ENCODE peak calls at places on chromosomes 5 and 9, in seven cellular contexts. B is Peyer's patch, N is germinal center, K is fibroblast of the conjunctiva, P is fibroblast of pulmonary artery, W is H54, S is OCI-M1. I is an unnamed sample.

GRCh38 chr5:58842851-58843250 is 260.0 kb downstream of the RAB3C start:
- DNase-seq in B (no peak), N (no peak), K (no peak), P (peak), W (no peak), S (no peak), I (no peak)

GRCh38 chr9:114428466-114428865 is 40.7 kb upstream of the AKNA start:
- DNase-seq in B (peak), N (no peak), K (no peak), P (no peak), W (no peak), S (no peak), I (no peak)

GRCh38 chr5:156332245-156332644 is 5.3 kb downstream of the SGCD start:
- DNase-seq in B (no peak), N (no peak), K (no peak), P (no peak), W (no peak), S (no peak), I (no peak)

GRCh38 chr5:43389679-43390329 is 22.4 kb downstream of the CCL28 start:
- DNase-seq in B (no peak), N (peak), K (peak), P (peak), W (peak), S (peak), I (peak)

GRCh38 chr9:80605129-80605528 is 1033.4 kb downstream of the TLE4 start:
- DNase-seq in B (no peak), N (no peak), K (peak), P (peak), W (no peak), S (peak), I (peak)

GRCh38 chr9:82354260-82354659 is 365.7 kb downstream of the SPATA31D1 start:
- DNase-seq in B (no peak), N (no peak), K (no peak), P (peak), W (peak), S (no peak), I (no peak)

GRCh38 chr5:42828661-42829060 is 17.0 kb upstream of the SELENOP start:
- DNase-seq in B (no peak), N (no peak), K (no peak), P (no peak), W (no peak), S (no peak), I (no peak)

GRCh38 chr5:180056153-180056552 is 15.4 kb downstream of the RNF130 start:
- DNase-seq in B (no peak), N (no peak), K (no peak), P (no peak), W (no peak), S (no peak), I (no peak)

I was measured in A549.